ENCODE peak calls at places on chromosomes 2 and 18, in nine cellular contexts. U, Y, N, T, X, Z, F, I and M are unnamed samples.

GRCh38 chr2:121944072-121944829 is 188.8 kb downstream of the TSN start:
- DNase-seq in I (peak), N (no peak), Y (no peak), F (no peak), X (no peak), Z (no peak), U (peak), T (no peak), M (no peak)

GRCh38 chr18:75218524-75218923 is 7.9 kb downstream of the TSHZ1 start:
- DNase-seq in U (no peak), X (no peak), I (no peak), F (no peak), Y (no peak), T (peak), Z (no peak), N (no peak), M (no peak)

GRCh38 chr2:144201868-144202468 is 318.0 kb downstream of the ZEB2 start:
- DNase-seq in Z (no peak), U (no peak), F (no peak), N (no peak), Y (no peak), X (no peak), T (no peak), I (peak), M (no peak)

GRCh38 chr2:176140520-176141317 is 10.6 kb upstream of the HOXD4 start:
- DNase-seq in T (peak), Y (peak), X (peak), N (peak), F (peak), Z (peak), I (peak), U (peak), M (peak)

GRCh38 chr2:121819846-121820245 is 64.4 kb downstream of the TSN start:
- DNase-seq in I (no peak), Y (no peak), Z (no peak), F (no peak), X (no peak), U (no peak), T (no peak), N (no peak), M (no peak)

GRCh38 chr2:231530099-231531085 is at the start of gene NMUR1:
- DNase-seq in F (peak), Y (peak), I (no peak), U (peak), T (peak), Z (peak), N (peak), X (peak), M (peak)

GRCh38 chr2:56801770-56802169 is 618.0 kb downstream of the CCDC85A start:
- DNase-seq in I (no peak), Y (no peak), X (no peak), F (no peak), N (no peak), U (no peak), T (no peak), Z (no peak), M (no peak)

GRCh38 chr18:48629730-48630324 is 91.0 kb downstream of the CTIF start:
- DNase-seq in F (no peak), I (peak), U (no peak), X (peak), Y (no peak), Z (no peak), T (no peak), N (no peak), M (no peak)

GRCh38 chr2:153386481-153386891 is 92.1 kb downstream of the RPRM start:
- DNase-seq in Z (no peak), T (no peak), I (no peak), N (no peak), X (no peak), Y (no peak), F (no peak), U (no peak), M (no peak)

GRCh38 chr2:99680946-99681345 is 191.1 kb upstream of the REV1 start:
- DNase-seq in Z (no peak), I (peak), N (no peak), T (no peak), X (no peak), U (no peak), Y (no peak), F (no peak), M (no peak)

GRCh38 chr2:67631474-67631873 is 234.3 kb downstream of the ETAA1 start:
- DNase-seq in I (no peak), U (no peak), T (no peak), X (no peak), Y (no peak), F (no peak), N (no peak), Z (no peak), M (no peak)

GRCh38 chr2:101500860-101501259 is 25.9 kb upstream of the RFX8 start:
- DNase-seq in X (no peak), Y (no peak), Z (no peak), N (no peak), T (no peak), U (no peak), F (no peak), I (peak), M (no peak)

GRCh38 chr2:122516775-122517174 is 761.3 kb downstream of the TSN start:
- DNase-seq in Z (no peak), X (no peak), I (no peak), Y (no peak), F (no peak), T (no peak), N (no peak), U (no peak), M (no peak)

GRCh38 chr2:149767516-149767974 is 180.0 kb upstream of the MMADHC start:
- DNase-seq in X (no peak), I (peak), F (no peak), N (no peak), Z (no peak), T (no peak), Y (no peak), U (no peak), M (no peak)

GRCh38 chr2:10028988-10029874 is 14.1 kb upstream of the KLF11 start:
- DNase-seq in T (peak), Y (peak), I (no peak), F (no peak), U (peak), Z (peak), X (no peak), N (peak), M (no peak)

GRCh38 chr2:30238143-30238800 is 6.9 kb downstream of the LBH start:
- DNase-seq in Y (no peak), F (no peak), N (no peak), T (no peak), U (no peak), X (no peak), Z (no peak), I (no peak), M (no peak)

GRCh38 chr2:197969391-197969893 is 165.0 kb downstream of the PLCL1 start:
- DNase-seq in Z (no peak), F (no peak), Y (peak), X (no peak), I (peak), T (no peak), N (no peak), U (no peak), M (peak)

GRCh38 chr2:152452256-152452973 is 117.4 kb downstream of the FMNL2 start:
- DNase-seq in X (no peak), I (no peak), Z (no peak), F (no peak), Y (no peak), T (no peak), N (no peak), U (no peak), M (no peak)

GRCh38 chr2:68824831-68825230 is 46.4 kb downstream of the BMP10 start:
- DNase-seq in U (no peak), Y (no peak), F (no peak), N (no peak), X (no peak), I (peak), Z (no peak), T (no peak), M (no peak)

GRCh38 chr2:70141754-70142589 is 48.8 kb downstream of the C2orf42 start:
- DNase-seq in U (peak), Y (peak), N (no peak), X (peak), T (no peak), Z (no peak), I (peak), F (no peak), M (peak)

GRCh38 chr2:74186038-74186437 is 7.4 kb upstream of the MOB1A start:
- DNase-seq in U (peak), Z (peak), F (no peak), T (peak), I (no peak), N (peak), X (no peak), Y (peak), M (peak)

GRCh38 chr18:71114550-71115210 is 825.8 kb downstream of the SOCS6 start:
- DNase-seq in U (no peak), Y (no peak), T (no peak), F (no peak), Z (no peak), I (no peak), N (no peak), X (no peak), M (no peak)

GRCh38 chr2:15180379-15180778 is 380.8 kb downstream of the NBAS start:
- DNase-seq in Y (no peak), N (no peak), U (no peak), X (no peak), Z (no peak), I (no peak), T (no peak), F (no peak), M (no peak)

GRCh38 chr2:173652731-173653426 is 298.2 kb downstream of the CDCA7 start:
- DNase-seq in Z (no peak), X (peak), T (no peak), F (no peak), Y (no peak), N (no peak), I (peak), U (peak), M (no peak)

GRCh38 chr2:197212344-197213262 is 98.0 kb downstream of the ANKRD44 start:
- DNase-seq in Y (no peak), N (no peak), T (no peak), F (no peak), X (no peak), U (no peak), Z (no peak), I (peak), M (no peak)

GRCh38 chr2:230942920-230943896 is 18.2 kb upstream of the GPR55 start:
- DNase-seq in I (no peak), T (peak), Y (peak), X (no peak), F (no peak), U (peak), N (no peak), Z (peak), M (no peak)

GRCh38 chr2:158533009-158533408 is 76.3 kb downstream of the PKP4 start:
- DNase-seq in U (no peak), I (no peak), T (no peak), X (no peak), F (no peak), Y (no peak), Z (no peak), N (no peak), M (no peak)

GRCh38 chr2:146994246-146994645 is 850.6 kb upstream of the ACVR2A start:
- DNase-seq in N (no peak), T (no peak), I (no peak), Y (no peak), X (no peak), Z (no peak), U (no peak), F (no peak), M (no peak)

DNA sequence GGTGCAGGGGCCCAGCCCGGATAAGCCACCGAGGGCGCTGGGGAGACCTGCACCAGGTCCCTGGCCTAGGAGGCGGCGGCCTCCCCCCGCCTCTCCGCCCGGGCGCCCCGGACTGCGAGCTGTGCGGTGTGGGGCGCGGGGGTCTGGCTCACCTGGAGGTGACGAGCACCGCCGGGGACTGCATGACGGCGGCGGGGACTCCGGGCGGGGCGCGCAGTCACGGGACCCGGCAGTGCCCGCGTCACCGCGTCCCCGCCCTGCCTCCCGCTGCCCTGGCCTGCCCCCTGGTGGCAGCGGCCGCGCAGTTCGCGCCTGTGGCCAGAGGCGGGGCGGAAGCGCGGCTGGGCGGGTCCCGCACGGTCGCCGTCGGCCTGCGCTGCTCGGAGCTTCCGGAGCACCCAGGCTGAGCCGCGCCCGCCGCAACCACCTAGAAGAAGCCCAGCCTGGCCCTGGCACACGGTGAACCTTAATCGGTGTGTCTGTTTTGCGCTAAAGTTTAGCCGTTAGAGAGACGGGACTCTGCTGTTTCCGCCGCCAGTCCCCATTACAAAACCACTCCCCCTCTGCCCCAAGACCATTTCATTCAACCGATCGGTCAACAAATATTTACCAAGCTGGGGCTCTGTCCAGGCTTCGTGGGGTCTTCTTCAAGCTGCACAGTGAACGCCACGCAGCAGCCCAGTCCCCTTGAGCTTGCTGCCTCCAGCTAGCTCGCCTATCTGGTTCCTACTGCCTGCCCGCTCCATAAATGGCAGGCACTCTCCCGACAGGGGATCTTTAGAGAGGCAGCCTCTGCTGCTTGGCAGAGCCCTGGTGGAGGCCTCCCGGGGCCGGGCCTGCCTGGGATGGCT is at the start of gene HS1BP3:
- DNase-seq in X (peak), T (peak), I (peak), N (peak), U (peak), F (peak), Y (peak), Z (peak), M (peak)
- TF ChIP-seq POLR2A in X (peak), T (peak), I (peak), N (no peak), U (peak), F (peak), Y (peak), Z (peak), M (peak)

GRCh38 chr2:241864897-241865213 is 4.7 kb upstream of the RTP5 start:
- DNase-seq in F (no peak), Y (no peak), Z (no peak), X (no peak), U (no peak), I (no peak), T (no peak), N (no peak), M (no peak)

GRCh38 chr2:241861264-241861663 is 2.6 kb upstream of the PDCD1 start:
- DNase-seq in N (no peak), U (no peak), F (no peak), Z (no peak), Y (no peak), T (no peak), X (no peak), I (no peak), M (no peak)

GRCh38 chr2:241864168-241864896 is 5.2 kb upstream of the RTP5 start:
- DNase-seq in U (no peak), T (no peak), X (no peak), Y (no peak), N (no peak), I (no peak), F (no peak), Z (no peak), M (no peak)

GRCh38 chr2:241862093-241862492 is 3.4 kb upstream of the PDCD1 start:
- DNase-seq in Y (peak), T (no peak), F (no peak), X (no peak), I (no peak), Z (no peak), N (no peak), U (no peak), M (no peak)

GRCh38 chr2:241863021-241863954 is 4.6 kb upstream of the PDCD1 start:
- DNase-seq in U (no peak), N (no peak), X (no peak), I (peak), Z (no peak), F (peak), T (no peak), Y (no peak), M (no peak)
- TF ChIP-seq POLR2A in U (no peak), N (no peak), X (no peak), I (no peak), Z (no peak), F (peak), T (no peak), Y (no peak), M (no peak)

GRCh38 chr2:191151315-191151698 is 513 bp upstream of the STAT4 start:
- DNase-seq in I (no peak), Z (no peak), X (no peak), T (no peak), Y (no peak), U (no peak), F (no peak), N (no peak), M (no peak)

GRCh38 chr2:191150121-191150450 is 708 bp downstream of the STAT4 start:
- DNase-seq in Z (no peak), I (no peak), F (no peak), T (no peak), X (no peak), Y (no peak), N (no peak), U (no peak), M (no peak)

GRCh38 chr2:191152841-191153240 is 2.0 kb upstream of the STAT4 start:
- DNase-seq in Y (peak), X (no peak), F (no peak), N (no peak), I (peak), Z (no peak), U (no peak), T (no peak), M (no peak)

GRCh38 chr2:191148766-191149165 is 2.0 kb downstream of the STAT4 start:
- DNase-seq in Z (no peak), Y (no peak), I (no peak), F (no peak), N (no peak), U (no peak), T (no peak), X (no peak), M (no peak)

DNA sequence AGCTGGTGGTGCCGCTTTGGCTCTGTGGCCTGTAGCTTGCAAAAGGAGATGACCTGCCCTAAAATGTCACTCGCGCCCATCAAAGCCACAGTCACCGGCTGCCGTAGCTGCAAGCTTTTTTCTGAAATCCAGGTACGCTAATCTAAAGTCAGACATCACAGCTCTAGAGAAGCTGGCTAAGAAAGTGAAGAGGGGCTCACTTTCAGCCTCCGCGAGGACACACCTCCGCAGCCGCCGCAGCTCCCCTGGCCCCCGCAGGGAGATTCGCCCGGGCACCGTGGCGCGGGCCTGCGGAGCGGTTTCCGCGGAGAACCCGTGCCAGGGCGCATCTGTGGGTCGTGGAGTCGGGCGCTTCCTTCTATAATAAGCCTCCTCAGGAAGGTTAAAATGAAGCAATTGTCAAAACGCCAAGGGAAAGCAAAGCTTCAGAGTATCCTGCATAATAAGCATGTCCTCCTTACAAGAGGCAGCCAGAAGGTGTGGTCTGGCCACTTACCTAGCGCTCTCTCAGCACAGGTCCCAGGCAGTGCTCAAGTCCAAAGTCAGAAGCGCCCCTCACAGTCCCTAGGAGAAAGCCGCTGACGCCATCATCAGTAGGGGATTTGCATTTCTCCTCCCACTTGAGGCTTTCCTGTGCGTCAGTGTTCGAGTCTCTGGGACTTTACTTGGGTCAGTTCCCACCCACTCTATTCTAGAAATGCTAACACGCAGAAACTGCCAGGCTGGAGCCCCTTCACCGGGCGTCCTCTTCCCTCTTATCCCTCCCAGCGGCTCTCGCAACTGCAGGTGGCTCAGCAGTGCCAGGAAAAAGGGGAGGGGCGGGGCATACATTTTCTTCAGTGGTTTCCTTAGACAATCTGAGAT is at the start of gene STAT4:
- DNase-seq in T (peak), Z (no peak), X (peak), U (peak), F (peak), I (peak), N (peak), Y (peak), M (peak)
- TF ChIP-seq POLR2A in T (peak), Z (peak), X (no peak), U (peak), F (no peak), I (no peak), N (no peak), Y (no peak), M (peak)

GRCh38 chr2:201072201-201072530 is 365 bp downstream of the NDUFB3 start:
- DNase-seq in X (no peak), I (no peak), Y (no peak), Z (no peak), U (no peak), T (no peak), F (no peak), N (no peak), M (no peak)

GRCh38 chr2:201070966-201071304 is 536 bp downstream of the HYCC2 start:
- DNase-seq in Z (no peak), F (no peak), N (no peak), Y (peak), T (no peak), I (no peak), X (no peak), U (no peak), M (no peak)

GRCh38 chr2:201074996-201075395 is 3.2 kb downstream of the NDUFB3 start:
- DNase-seq in N (no peak), I (no peak), U (no peak), Z (no peak), X (no peak), T (no peak), Y (no peak), F (no peak), M (no peak)

GRCh38 chr2:201073071-201073470 is 1.3 kb downstream of the NDUFB3 start:
- DNase-seq in T (no peak), Z (no peak), Y (no peak), X (no peak), F (no peak), N (no peak), I (no peak), U (no peak), M (no peak)

DNA sequence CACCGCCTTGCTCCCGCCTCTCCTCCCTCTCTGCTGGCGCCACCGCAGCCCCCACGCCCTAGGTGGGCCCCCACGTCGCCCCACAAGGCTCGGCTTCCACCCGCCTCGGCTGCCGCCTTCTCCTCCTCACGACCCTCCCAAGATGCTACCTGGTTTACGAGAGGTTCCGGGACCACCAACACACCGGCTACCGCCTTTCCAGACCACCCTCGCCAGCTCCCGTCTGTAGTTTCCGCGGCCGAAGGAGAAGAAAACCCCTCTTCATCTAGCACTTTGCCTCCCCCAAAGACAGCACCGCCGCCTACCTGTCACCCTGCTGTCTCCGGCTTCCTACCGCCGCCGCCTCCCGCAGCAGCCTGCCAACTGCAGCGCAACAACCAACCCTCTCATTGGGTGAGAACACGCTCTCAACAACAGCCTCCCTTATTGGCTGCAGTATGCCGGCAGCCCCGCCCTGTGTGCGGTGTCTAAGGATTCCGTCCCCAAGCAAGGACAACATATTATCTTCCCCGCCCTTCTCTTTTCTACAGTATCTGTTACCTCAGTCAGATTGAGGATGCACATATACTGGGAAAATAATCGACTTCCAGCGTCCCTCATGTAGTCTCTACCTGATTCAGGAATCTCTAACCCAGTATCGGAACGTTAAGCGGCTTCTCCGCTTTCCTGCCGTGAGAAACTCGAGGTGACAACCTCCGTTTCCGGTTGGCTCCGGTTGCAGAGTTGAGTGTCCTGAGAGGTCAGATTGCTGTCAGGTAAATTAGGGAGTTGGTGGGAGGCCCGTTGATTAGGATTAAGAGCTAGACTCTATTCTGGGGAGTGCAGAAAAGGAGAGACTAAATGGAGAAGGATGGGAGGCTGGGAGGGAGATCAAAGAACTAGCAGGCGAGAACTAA is at the start of the genes HYCC2 and NDUFB3:
- DNase-seq in F (peak), I (peak), Z (peak), T (peak), X (peak), N (peak), U (peak), Y (peak), M (peak)
- TF ChIP-seq POLR2A in F (peak), I (peak), Z (peak), T (peak), X (peak), N (no peak), U (peak), Y (peak), M (peak)

GRCh38 chr18:76565238-76566173 is 70.5 kb upstream of the ZNF516 start:
- DNase-seq in N (peak), U (peak), F (peak), X (no peak), I (peak), T (peak), Z (no peak), Y (peak), M (peak)
- TF ChIP-seq POLR2A in N (no peak), U (peak), F (peak), X (no peak), I (no peak), T (no peak), Z (no peak), Y (no peak), M (peak)